ENCODE peak calls at places on chromosomes 2 and 18, in five cellular contexts. One of them, this sample, is unnamed.

GRCh38 chr2:38465789-38466127 is 88.7 kb upstream of the ATL2 start:
- DNase-seq in GF-D8: no peak
- DNase-seq in ACHN: peak
- DNase-seq in HS-27A: no peak
- DNase-seq in smooth muscle cell of the brain vasculature: no peak
- DNase-seq in this sample: no peak

GRCh38 chr2:152336103-152336853 is 1.3 kb downstream of the FMNL2 start:
- DNase-seq in GF-D8: no peak
- DNase-seq in ACHN: peak
- DNase-seq in HS-27A: no peak
- DNase-seq in smooth muscle cell of the brain vasculature: no peak
- DNase-seq in this sample: no peak

GRCh38 chr2:13201924-13202323 is 485.2 kb downstream of the TRIB2 start:
- DNase-seq in GF-D8: no peak
- DNase-seq in ACHN: peak
- DNase-seq in HS-27A: no peak
- DNase-seq in smooth muscle cell of the brain vasculature: no peak
- DNase-seq in this sample: no peak

GRCh38 chr2:235827585-235827992 is 333.7 kb downstream of the AGAP1 start:
- DNase-seq in GF-D8: no peak
- DNase-seq in ACHN: peak
- DNase-seq in HS-27A: peak
- DNase-seq in smooth muscle cell of the brain vasculature: peak
- DNase-seq in this sample: no peak

GRCh38 chr2:67846341-67847070 is 216.3 kb downstream of the C1D start:
- DNase-seq in GF-D8: no peak
- DNase-seq in ACHN: peak
- DNase-seq in HS-27A: peak
- DNase-seq in smooth muscle cell of the brain vasculature: peak
- DNase-seq in this sample: peak

GRCh38 chr2:58739033-58739432 is 497.9 kb upstream of the FANCL start:
- DNase-seq in GF-D8: no peak
- DNase-seq in ACHN: no peak
- DNase-seq in HS-27A: no peak
- DNase-seq in smooth muscle cell of the brain vasculature: no peak
- DNase-seq in this sample: no peak

GRCh38 chr2:2662037-2662846 is 331.2 kb upstream of the MYT1L start:
- DNase-seq in GF-D8: no peak
- DNase-seq in ACHN: no peak
- DNase-seq in HS-27A: no peak
- DNase-seq in smooth muscle cell of the brain vasculature: no peak
- DNase-seq in this sample: no peak

GRCh38 chr2:18117592-18117991 is 239.1 kb downstream of the KCNS3 start:
- DNase-seq in GF-D8: no peak
- DNase-seq in ACHN: peak
- DNase-seq in HS-27A: peak
- DNase-seq in smooth muscle cell of the brain vasculature: peak
- DNase-seq in this sample: no peak

GRCh38 chr2:217694296-217694695 is 308.5 kb downstream of the TNS1 start:
- DNase-seq in GF-D8: no peak
- DNase-seq in ACHN: no peak
- DNase-seq in HS-27A: no peak
- DNase-seq in smooth muscle cell of the brain vasculature: no peak
- DNase-seq in this sample: no peak

GRCh38 chr2:101830555-101830954 is 133.0 kb downstream of the MAP4K4 start:
- DNase-seq in GF-D8: no peak
- DNase-seq in ACHN: peak
- DNase-seq in HS-27A: no peak
- DNase-seq in smooth muscle cell of the brain vasculature: no peak
- DNase-seq in this sample: no peak

GRCh38 chr2:106280224-106280623 is 86.1 kb upstream of the UXS1 start:
- DNase-seq in GF-D8: no peak
- DNase-seq in ACHN: no peak
- DNase-seq in HS-27A: no peak
- DNase-seq in smooth muscle cell of the brain vasculature: no peak
- DNase-seq in this sample: no peak

GRCh38 chr2:201964631-201965206 is 68.9 kb upstream of the FZD7 start:
- DNase-seq in GF-D8: no peak
- DNase-seq in ACHN: no peak
- DNase-seq in HS-27A: no peak
- DNase-seq in smooth muscle cell of the brain vasculature: no peak
- DNase-seq in this sample: no peak

GRCh38 chr2:100588071-100588786 is 25.4 kb downstream of the PDCL3 start:
- DNase-seq in GF-D8: peak
- DNase-seq in ACHN: no peak
- DNase-seq in HS-27A: no peak
- DNase-seq in smooth muscle cell of the brain vasculature: no peak
- DNase-seq in this sample: no peak

GRCh38 chr18:2853173-2853925 is 6.5 kb downstream of the EMILIN2 start:
- DNase-seq in GF-D8: no peak
- DNase-seq in ACHN: no peak
- DNase-seq in HS-27A: no peak
- DNase-seq in smooth muscle cell of the brain vasculature: no peak
- DNase-seq in this sample: no peak

GRCh38 chr2:161243873-161244272 is 64.4 kb upstream of the PSMD14 start:
- DNase-seq in GF-D8: peak
- DNase-seq in ACHN: peak
- DNase-seq in HS-27A: no peak
- DNase-seq in smooth muscle cell of the brain vasculature: no peak
- DNase-seq in this sample: no peak

GRCh38 chr2:20613342-20613916 is 37.5 kb downstream of the HS1BP3 start:
- DNase-seq in GF-D8: no peak
- DNase-seq in ACHN: no peak
- DNase-seq in HS-27A: no peak
- DNase-seq in smooth muscle cell of the brain vasculature: no peak
- DNase-seq in this sample: no peak

This sample was measured in brain pericyte.